ENCODE peak calls at places on chromosomes 5 and 9, in four cellular contexts. X, E, N and Z are unnamed samples.

GRCh38 chr9:83299094-83299493 is 236.2 kb upstream of the RASEF start:
- DNase-seq in X (no peak), E (no peak), N (no peak), Z (no peak)

GRCh38 chr5:165201364-165202143 is 1696.1 kb downstream of the MAT2B start:
- DNase-seq in X (no peak), E (no peak), N (no peak), Z (no peak)

GRCh38 chr9:133089271-133089671 is 27.5 kb downstream of the CEL start:
- DNase-seq in X (no peak), E (peak), N (no peak), Z (no peak)

GRCh38 chr5:128135286-128135685 is 51.7 kb downstream of the SLC12A2 start:
- DNase-seq in X (no peak), E (no peak), N (no peak), Z (peak)

GRCh38 chr5:41748631-41749030 is 121.6 kb downstream of the OXCT1 start:
- DNase-seq in X (no peak), E (no peak), N (no peak), Z (no peak)

GRCh38 chr9:116387934-116388714 is 234.5 kb downstream of the PAPPA start:
- DNase-seq in X (no peak), E (no peak), N (peak), Z (no peak)

GRCh38 chr9:92614763-92615441 is 55.0 kb downstream of the IPPK start:
- DNase-seq in X (no peak), E (no peak), N (no peak), Z (no peak)

GRCh38 chr5:163022582-163023128 is 414.7 kb upstream of the CCNG1 start:
- DNase-seq in X (no peak), E (no peak), N (no peak), Z (no peak)

GRCh38 chr5:14956423-14957046 is 85.0 kb upstream of the ANKH start:
- DNase-seq in X (no peak), E (no peak), N (no peak), Z (no peak)

GRCh38 chr5:17831279-17831678 is 197.0 kb downstream of the TAF11L14 start:
- DNase-seq in X (no peak), E (peak), N (no peak), Z (no peak)

GRCh38 chr9:133139246-133140173 is 18.5 kb upstream of the RALGDS start:
- DNase-seq in X (no peak), E (no peak), N (no peak), Z (no peak)

GRCh38 chr5:59042683-59043082 is 459.8 kb downstream of the RAB3C start:
- DNase-seq in X (no peak), E (no peak), N (no peak), Z (no peak)

GRCh38 chr9:96031366-96031824 is 155.9 kb downstream of the ERCC6L2 start:
- DNase-seq in X (peak), E (peak), N (no peak), Z (no peak)

GRCh38 chr9:137772281-137772873 is 105.2 kb upstream of the CACNA1B start:
- DNase-seq in X (no peak), E (no peak), N (peak), Z (no peak)